ENCODE peak calls at places on chromosomes 2 and 18, in nine cellular contexts. L is effector memory CD4-positive, alpha-beta T cell; N is GM12878; F is osteoblast; K is AG10803; Y is mesenchymal stem cell; O is body of pancreas; R is IMR-90; E is Peyer's patch. G is an unnamed sample.

GRCh38 chr2:24984912-24985311 is 13.2 kb upstream of the DNAJC27 start:
- DNase-seq in L (no peak), N (no peak), F (no peak), K (peak), Y (peak), O (peak), R (peak), E (no peak), G (no peak)

GRCh38 chr18:49723648-49724180 is 89.6 kb downstream of the ACAA2 start:
- DNase-seq in L (no peak), N (peak), F (peak), K (no peak), Y (peak), O (no peak), R (peak), E (no peak), G (peak)

GRCh38 chr2:171515672-171516298 is 6.5 kb upstream of the CYBRD1 start:
- DNase-seq in L (no peak), N (no peak), F (peak), K (peak), Y (peak), O (no peak), R (peak), E (no peak), G (no peak)

GRCh38 chr18:6414118-6414722 is 491 bp downstream of the L3MBTL4 start:
- DNase-seq in L (no peak), N (no peak), F (peak), K (no peak), Y (peak), O (peak), R (no peak), E (peak), G (peak)

GRCh38 chr2:21774691-21775090 is 650.9 kb downstream of the TDRD15 start:
- DNase-seq in L (no peak), N (no peak), F (no peak), K (no peak), Y (no peak), O (no peak), R (peak), E (no peak), G (no peak)

GRCh38 chr18:6396276-6396675 is 18.4 kb downstream of the L3MBTL4 start:
- DNase-seq in L (no peak), N (no peak), F (no peak), K (no peak), Y (no peak), O (no peak), R (no peak), E (no peak), G (no peak)

GRCh38 chr2:197461073-197461472 is 7.7 kb downstream of the COQ10B start:
- DNase-seq in L (no peak), N (no peak), F (no peak), K (peak), Y (no peak), O (no peak), R (peak), E (no peak), G (no peak)

GRCh38 chr2:227474406-227474805 is 2.5 kb downstream of the AGFG1 start:
- DNase-seq in L (no peak), N (no peak), F (no peak), K (no peak), Y (no peak), O (no peak), R (no peak), E (no peak), G (no peak)

GRCh38 chr2:203455209-203455608 is 79.9 kb downstream of the RAPH1 start:
- DNase-seq in L (no peak), N (no peak), F (no peak), K (no peak), Y (no peak), O (no peak), R (no peak), E (no peak), G (no peak)

GRCh38 chr2:27903649-27904544 is 13.4 kb downstream of the BABAM2 start:
- DNase-seq in L (no peak), N (no peak), F (no peak), K (peak), Y (peak), O (no peak), R (peak), E (peak), G (no peak)

GRCh38 chr2:12718662-12719399 is 2.1 kb downstream of the TRIB2 start:
- DNase-seq in L (peak), N (no peak), F (no peak), K (peak), Y (peak), O (no peak), R (no peak), E (no peak), G (peak)

GRCh38 chr2:239661334-239662312 is 260.8 kb upstream of the HDAC4 start:
- DNase-seq in L (no peak), N (no peak), F (peak), K (no peak), Y (no peak), O (no peak), R (no peak), E (peak), G (no peak)

GRCh38 chr2:100757621-100758394 is 62.1 kb upstream of the NPAS2 start:
- DNase-seq in L (no peak), N (no peak), F (no peak), K (peak), Y (peak), O (no peak), R (peak), E (no peak), G (no peak)

GRCh38 chr2:178309541-178309940 is 115.2 kb downstream of the OSBPL6 start:
- DNase-seq in L (no peak), N (no peak), F (no peak), K (no peak), Y (no peak), O (no peak), R (peak), E (no peak), G (no peak)

GRCh38 chr2:31382452-31383120 is 32.0 kb downstream of the XDH start:
- DNase-seq in L (no peak), N (no peak), F (no peak), K (peak), Y (no peak), O (no peak), R (peak), E (no peak), G (no peak)

GRCh38 chr2:36376992-36377738 is 21.6 kb downstream of the CRIM1 start:
- DNase-seq in L (no peak), N (no peak), F (no peak), K (no peak), Y (no peak), O (peak), R (no peak), E (peak), G (no peak)

GRCh38 chr2:146837857-146838256 is 1007.0 kb upstream of the ACVR2A start:
- DNase-seq in L (no peak), N (no peak), F (no peak), K (no peak), Y (no peak), O (no peak), R (no peak), E (no peak), G (no peak)

GRCh38 chr18:49639643-49640361 is 77.9 kb downstream of the LIPG start:
- DNase-seq in L (no peak), N (no peak), F (no peak), K (no peak), Y (peak), O (peak), R (no peak), E (peak), G (no peak)

GRCh38 chr2:75528221-75528977 is 32.3 kb downstream of the EVA1A start:
- DNase-seq in L (no peak), N (no peak), F (no peak), K (peak), Y (no peak), O (no peak), R (no peak), E (no peak), G (no peak)

GRCh38 chr2:153875801-153876466 is 4.2 kb downstream of the GALNT13 start:
- DNase-seq in L (no peak), N (no peak), F (no peak), K (no peak), Y (no peak), O (no peak), R (no peak), E (no peak), G (no peak)

GRCh38 chr2:153870308-153870707 is 1.4 kb upstream of the GALNT13 start:
- DNase-seq in L (no peak), N (no peak), F (no peak), K (no peak), Y (no peak), O (no peak), R (no peak), E (no peak), G (no peak)

GRCh38 chr2:153871231-153872221 is at the start of gene GALNT13:
- DNase-seq in L (no peak), N (no peak), F (no peak), K (peak), Y (peak), O (peak), R (no peak), E (peak), G (no peak)

GRCh38 chr2:153872311-153873061 is 764 bp downstream of the GALNT13 start:
- DNase-seq in L (no peak), N (no peak), F (no peak), K (no peak), Y (no peak), O (peak), R (no peak), E (no peak), G (no peak)

DNA sequence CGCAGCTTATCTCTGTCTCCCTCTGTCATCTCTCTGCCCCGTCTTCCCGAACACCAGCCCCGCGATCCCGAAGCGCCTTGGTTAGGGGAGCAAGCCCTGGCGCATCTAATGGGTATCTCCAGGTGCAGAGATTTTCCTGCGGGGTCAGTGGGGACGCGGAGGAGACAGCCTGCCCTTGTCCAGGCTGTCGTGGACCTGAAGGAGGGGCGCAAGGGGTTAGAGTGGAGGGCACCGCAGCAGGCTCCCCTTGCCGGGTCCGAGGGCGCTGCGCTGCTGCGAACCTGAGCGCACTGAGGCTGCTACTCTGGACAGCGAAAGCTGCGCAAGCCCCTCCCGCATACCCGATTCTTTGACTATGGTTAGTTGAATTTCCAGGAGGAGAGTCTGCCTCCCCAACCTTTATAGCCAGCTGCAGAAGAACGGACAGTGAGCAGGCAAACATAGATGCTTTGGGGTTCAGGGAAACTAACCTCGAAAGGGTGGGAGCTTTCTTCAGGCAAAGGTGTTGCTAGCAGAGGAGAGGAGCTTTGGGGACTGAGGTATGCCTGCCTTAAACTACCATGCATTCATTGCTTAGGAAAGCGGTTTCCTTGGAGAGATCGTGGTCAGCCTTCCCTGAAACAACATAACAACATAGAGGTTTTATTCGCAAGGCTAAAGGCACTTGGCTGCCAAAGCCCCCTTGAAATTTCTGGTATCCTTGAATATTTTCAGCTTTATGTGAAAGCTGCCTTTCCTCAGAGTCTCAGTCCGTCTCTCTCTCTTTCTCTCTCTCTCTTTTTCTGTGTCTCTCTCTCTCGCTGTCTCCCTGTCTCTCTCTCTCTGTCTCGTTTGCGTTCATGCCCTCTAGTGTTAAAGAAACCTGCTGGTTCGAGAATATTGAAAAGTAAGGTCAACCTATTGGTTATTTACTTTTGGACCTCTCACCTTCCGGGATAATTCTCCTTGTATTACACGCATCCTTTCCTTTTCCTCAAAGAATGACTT is 1.6 kb downstream of the GALNT13 start:
- DNase-seq in L (no peak), N (no peak), F (peak), K (no peak), Y (no peak), O (no peak), R (no peak), E (no peak), G (no peak)
- H3K4me3 ChIP-seq in L (no peak), N (no peak), F (no peak), K (no peak), Y (no peak), O (no peak), R (no peak), E (peak), G (no peak)

GRCh38 chr18:28087173-28087563 is 89.8 kb downstream of the CDH2 start:
- DNase-seq in L (no peak), N (no peak), F (peak), K (no peak), Y (no peak), O (peak), R (no peak), E (no peak), G (no peak)
- H3K4me3 ChIP-seq in L (no peak), N (no peak), F (peak), K (no peak), Y (no peak), O (no peak), R (no peak), E (no peak), G (no peak)

GRCh38 chr2:152054593-152054992 is 44.3 kb downstream of the CACNB4 start:
- DNase-seq in L (no peak), N (no peak), F (peak), K (peak), Y (peak), O (no peak), R (peak), E (no peak), G (no peak)
- H3K4me3 ChIP-seq in L (no peak), N (no peak), F (no peak), K (no peak), Y (no peak), O (no peak), R (no peak), E (no peak), G (no peak)

GRCh38 chr2:120566331-120567035 is 169.2 kb upstream of the GLI2 start:
- DNase-seq in L (no peak), N (no peak), F (peak), K (no peak), Y (no peak), O (peak), R (peak), E (no peak), G (no peak)
- H3K4me3 ChIP-seq in L (no peak), N (no peak), F (peak), K (no peak), Y (no peak), O (no peak), R (no peak), E (no peak), G (no peak)

GRCh38 chr18:32958746-32959145 is 185.9 kb upstream of the KLHL14 start:
- DNase-seq in L (no peak), N (no peak), F (no peak), K (no peak), Y (no peak), O (no peak), R (no peak), E (no peak), G (no peak)

GRCh38 chr18:32956591-32957310 is 183.9 kb upstream of the KLHL14 start:
- DNase-seq in L (no peak), N (no peak), F (peak), K (peak), Y (peak), O (peak), R (peak), E (no peak), G (no peak)
- H3K4me3 ChIP-seq in L (no peak), N (no peak), F (peak), K (no peak), Y (no peak), O (no peak), R (no peak), E (no peak), G (no peak)

GRCh38 chr18:79395761-79396404 is at the start of gene NFATC1:
- DNase-seq in L (peak), N (no peak), F (peak), K (peak), Y (peak), O (peak), R (peak), E (peak), G (peak)

GRCh38 chr18:79396431-79397287 is 929 bp downstream of the NFATC1 start:
- DNase-seq in L (no peak), N (no peak), F (peak), K (peak), Y (no peak), O (peak), R (peak), E (peak), G (peak)

GRCh38 chr18:79394438-79395307 is 1.1 kb upstream of the NFATC1 start:
- DNase-seq in L (peak), N (no peak), F (peak), K (peak), Y (peak), O (peak), R (peak), E (peak), G (peak)

GRCh38 chr18:79393626-79394401 is 1.9 kb upstream of the NFATC1 start:
- DNase-seq in L (peak), N (no peak), F (peak), K (peak), Y (peak), O (peak), R (peak), E (peak), G (peak)

GRCh38 chr18:79395308-79395640 is 456 bp upstream of the NFATC1 start:
- DNase-seq in L (no peak), N (no peak), F (peak), K (no peak), Y (no peak), O (no peak), R (no peak), E (no peak), G (no peak)
- H3K4me3 ChIP-seq in L (peak), N (no peak), F (no peak), K (peak), Y (no peak), O (no peak), R (no peak), E (peak), G (no peak)

GRCh38 chr2:237101118-237101979 is 15.7 kb downstream of the COPS8 start:
- DNase-seq in L (no peak), N (no peak), F (no peak), K (no peak), Y (no peak), O (no peak), R (no peak), E (no peak), G (no peak)
- H3K4me3 ChIP-seq in L (no peak), N (no peak), F (no peak), K (no peak), Y (no peak), O (no peak), R (no peak), E (no peak), G (no peak)

GRCh38 chr2:182522428-182522896 is 95.6 kb upstream of the PDE1A start:
- DNase-seq in L (no peak), N (no peak), F (no peak), K (peak), Y (peak), O (no peak), R (no peak), E (no peak), G (no peak)

GRCh38 chr2:182522930-182523541 is 96.2 kb upstream of the PDE1A start:
- DNase-seq in L (no peak), N (no peak), F (no peak), K (no peak), Y (no peak), O (no peak), R (no peak), E (no peak), G (no peak)

DNA sequence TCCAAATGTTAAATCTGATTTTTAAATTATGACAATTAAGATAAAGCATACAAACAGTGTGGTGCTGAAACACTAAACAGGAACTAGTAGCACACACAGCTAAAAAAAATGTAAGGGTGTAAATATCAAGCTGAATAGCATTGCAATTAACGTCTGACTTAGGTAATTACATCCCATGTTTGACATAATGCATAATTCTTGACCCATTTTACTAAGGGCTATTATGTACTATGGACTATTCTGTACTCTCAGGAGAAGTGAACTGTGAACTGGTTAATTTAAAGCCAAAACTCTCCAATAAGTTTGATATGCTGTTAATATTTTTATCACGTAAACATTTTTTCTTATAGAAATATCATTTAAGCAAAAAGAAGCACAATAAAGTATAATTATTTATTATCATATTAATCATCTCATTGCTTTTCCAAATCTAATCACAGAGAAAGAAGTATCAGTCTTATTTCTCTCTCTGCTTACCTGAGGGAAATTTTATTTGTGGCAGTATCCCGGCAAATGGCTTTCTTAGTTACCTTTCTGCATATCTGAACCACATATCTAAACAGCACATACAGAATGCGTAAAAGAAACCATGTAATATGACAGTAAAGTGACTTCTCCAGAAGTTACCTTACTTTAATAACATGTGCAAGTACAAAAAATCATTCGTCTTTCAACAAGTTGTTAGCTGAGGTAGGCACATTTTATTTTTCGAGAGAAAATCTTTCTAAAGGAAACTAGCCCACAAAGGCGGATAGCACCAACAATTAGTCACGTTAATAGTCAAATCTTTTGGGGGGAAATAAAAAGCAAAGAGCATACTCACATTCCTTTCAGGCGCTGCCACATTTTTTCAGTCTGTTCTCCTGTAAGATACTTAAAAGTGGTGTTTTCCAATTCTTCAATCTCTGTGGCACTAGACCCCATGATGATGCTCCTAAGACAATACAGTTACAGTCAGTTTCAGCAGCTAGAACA is 94.9 kb upstream of the PDE1A start:
- DNase-seq in L (no peak), N (no peak), F (no peak), K (no peak), Y (no peak), O (no peak), R (no peak), E (no peak), G (no peak)
- H3K4me3 ChIP-seq in L (no peak), N (no peak), F (no peak), K (no peak), Y (no peak), O (no peak), R (no peak), E (no peak), G (no peak)